ENCODE peak calls at places on chromosomes 6 and 20, in ten cellular contexts. J, O, P, L, A, T, X, B, I and H are unnamed samples.

GRCh38 chr6:36853325-36853724 is 14.1 kb upstream of the CPNE5 start:
- DNase-seq in J (peak; percentile 91), O (no peak), P (peak; percentile 73), L (peak; percentile 71), A (peak; percentile 81), T (peak; percentile 62), X (no peak), B (no peak), I (peak; percentile 70), H (peak; percentile 89)

GRCh38 chr20:16145919-16146318 is 427.3 kb downstream of the KIF16B start:
- DNase-seq in J (no peak), O (no peak), P (no peak), L (no peak), A (no peak), T (no peak), X (no peak), B (no peak), I (no peak), H (no peak)

GRCh38 chr6:11656486-11656885 is 118.9 kb downstream of the TMEM170B start:
- DNase-seq in J (no peak), O (no peak), P (no peak), L (no peak), A (no peak), T (no peak), X (no peak), B (no peak), I (no peak), H (no peak)

GRCh38 chr20:53750827-53751393 is 157.3 kb upstream of the ZNF217 start:
- DNase-seq in J (peak; percentile 75), O (no peak), P (peak; percentile 81), L (peak; percentile 81), A (peak; percentile 86), T (no peak), X (no peak), B (no peak), I (no peak), H (no peak)

GRCh38 chr6:26159417-26160273 is 72.4 kb downstream of the HFE start:
- DNase-seq in J (peak; percentile 41), O (no peak), P (peak; percentile 48), L (no peak), A (peak; percentile 44), T (no peak), X (no peak), B (no peak), I (no peak), H (no peak)

GRCh38 chr20:9514461-9515210 is at the start of gene LAMP5:
- DNase-seq in J (peak; percentile 19), O (no peak), P (peak; percentile 39), L (no peak), A (peak; percentile 17), T (no peak), X (peak; percentile 86), B (no peak), I (no peak), H (no peak)

GRCh38 chr6:103872683-103873082 is 987.0 kb downstream of the HACE1 start:
- DNase-seq in J (no peak), O (no peak), P (peak; percentile 45), L (no peak), A (no peak), T (no peak), X (no peak), B (no peak), I (no peak), H (no peak)

GRCh38 chr6:12391472-12391871 is 101.3 kb downstream of the EDN1 start:
- DNase-seq in J (no peak), O (no peak), P (no peak), L (no peak), A (no peak), T (no peak), X (no peak), B (no peak), I (no peak), H (no peak)

GRCh38 chr6:15921243-15921642 is 207.6 kb upstream of the MYLIP start:
- DNase-seq in J (peak; percentile 18), O (no peak), P (no peak), L (no peak), A (no peak), T (no peak), X (no peak), B (no peak), I (no peak), H (no peak)

GRCh38 chr6:24009319-24009718 is 116.7 kb upstream of the NRSN1 start:
- DNase-seq in J (no peak), O (no peak), P (no peak), L (no peak), A (no peak), T (no peak), X (no peak), B (no peak), I (no peak), H (no peak)

GRCh38 chr6:21414065-21414464 is 179.5 kb upstream of the SOX4 start:
- DNase-seq in J (no peak), O (no peak), P (no peak), L (no peak), A (no peak), T (no peak), X (no peak), B (no peak), I (no peak), H (no peak)

GRCh38 chr6:144415835-144416237 is 130.7 kb downstream of the UTRN start:
- DNase-seq in J (peak; percentile 96), O (no peak), P (no peak), L (no peak), A (peak; percentile 94), T (no peak), X (no peak), B (no peak), I (no peak), H (no peak)

GRCh38 chr20:38607351-38607750 is 5.7 kb downstream of the ARHGAP40 start:
- DNase-seq in J (no peak), O (no peak), P (no peak), L (no peak), A (no peak), T (no peak), X (peak; percentile 52), B (no peak), I (no peak), H (no peak)

GRCh38 chr6:4093288-4093687 is 14.4 kb upstream of the FAM217A start:
- DNase-seq in J (no peak), O (no peak), P (peak; percentile 68), L (no peak), A (peak; percentile 6), T (no peak), X (no peak), B (no peak), I (no peak), H (no peak)

GRCh38 chr6:43013020-43013842 is 515 bp downstream of the MEA1 start:
- DNase-seq in J (peak; percentile 21), O (no peak), P (no peak), L (no peak), A (no peak), T (no peak), X (no peak), B (no peak), I (no peak), H (no peak)
- TF ChIP-seq CTCF in J (no peak), O (no peak), P (no peak), L (no peak), A (no peak), T (no peak), X (no peak), B (no peak), I (no peak), H (no peak)

GRCh38 chr20:36144336-36144735 is 10.2 kb upstream of the EPB41L1 start:
- DNase-seq in J (no peak), O (no peak), P (no peak), L (no peak), A (no peak), T (no peak), X (no peak), B (no peak), I (no peak), H (no peak)

GRCh38 chr20:36135821-36136220 is 18.7 kb upstream of the EPB41L1 start:
- DNase-seq in J (no peak), O (no peak), P (no peak), L (no peak), A (no peak), T (no peak), X (no peak), B (no peak), I (no peak), H (no peak)

GRCh38 chr20:36145877-36146707 is 8.4 kb upstream of the EPB41L1 start:
- DNase-seq in J (no peak), O (no peak), P (no peak), L (no peak), A (peak; percentile 23), T (peak; percentile 67), X (no peak), B (no peak), I (peak; percentile 47), H (no peak)

DNA sequence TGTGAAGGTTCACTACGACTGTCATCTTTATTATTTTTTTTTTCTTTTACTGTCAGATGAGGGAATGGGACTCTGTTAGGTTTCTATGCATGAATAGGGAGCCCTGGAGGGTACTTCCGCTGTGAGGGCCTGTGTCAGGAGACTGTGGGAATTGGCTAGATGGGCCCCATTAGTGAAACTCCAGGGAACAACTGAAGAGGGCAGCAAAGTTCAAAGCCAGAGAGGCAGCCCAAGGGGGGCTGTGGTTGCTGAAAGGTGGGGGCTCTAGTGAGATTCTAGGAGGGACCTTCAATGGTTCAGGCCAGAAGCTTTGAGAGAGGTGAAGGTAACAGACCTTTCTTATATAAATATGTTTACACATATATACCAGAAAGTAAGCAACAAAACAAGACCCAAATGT is 13.2 kb upstream of the EPB41L1 start:
- DNase-seq in J (no peak), O (no peak), P (no peak), L (no peak), A (no peak), T (no peak), X (no peak), B (no peak), I (no peak), H (no peak)
- TF ChIP-seq CTCF in J (no peak), O (no peak), P (peak; percentile 13), L (no peak), A (no peak), T (no peak), X (peak; percentile 42), B (no peak), I (no peak), H (no peak)

DNA sequence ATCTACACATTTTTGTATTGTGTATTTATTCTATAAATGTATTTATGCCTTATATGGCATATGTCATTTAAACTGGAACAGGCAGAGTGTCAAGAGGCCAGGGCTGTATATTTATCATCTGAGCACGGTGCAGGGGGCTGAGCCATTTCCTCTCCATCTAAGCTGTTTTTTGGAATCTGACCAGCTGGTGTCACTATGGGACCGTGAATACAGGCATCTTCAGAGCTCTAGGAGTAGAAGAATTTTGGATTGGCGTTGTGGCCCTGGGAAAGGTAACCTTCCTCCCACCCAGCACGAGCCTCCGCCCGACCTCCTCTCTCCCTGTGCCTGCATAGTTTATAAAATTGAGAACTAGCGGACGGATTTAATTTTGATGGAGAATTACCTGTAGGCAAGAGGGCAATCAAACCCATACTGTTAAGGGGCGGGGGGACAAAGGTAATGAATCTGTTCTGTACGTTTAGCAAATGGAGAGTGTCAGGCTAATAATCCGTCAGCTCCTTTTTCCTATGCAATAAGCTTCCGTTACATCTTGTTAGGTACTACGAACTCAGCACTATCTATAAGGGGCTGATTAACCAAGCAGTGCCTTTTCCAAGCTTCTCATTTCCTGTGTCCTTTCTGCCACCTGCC is 29.0 kb upstream of the EEF1E1 start:
- DNase-seq in J (peak; percentile 71), O (peak; percentile 1), P (peak; percentile 89), L (no peak), A (peak; percentile 29), T (peak; percentile 60), X (peak; percentile 71), B (no peak), I (no peak), H (no peak)
- TF ChIP-seq CTCF in J (peak; percentile 59), O (peak; percentile 30), P (peak; percentile 81), L (peak; percentile 70), A (peak; percentile 74), T (peak; percentile 12), X (peak; percentile 85), B (no peak), I (peak; percentile 67), H (peak; percentile 61)

GRCh38 chr6:94487371-94487770 is 1068.0 kb upstream of the EPHA7 start:
- DNase-seq in J (no peak), O (no peak), P (no peak), L (no peak), A (no peak), T (no peak), X (no peak), B (no peak), I (no peak), H (no peak)
- TF ChIP-seq CTCF in J (no peak), O (no peak), P (no peak), L (no peak), A (no peak), T (no peak), X (no peak), B (no peak), I (no peak), H (no peak)